ENCODE peak calls at places on chromosomes 4 and X, in nine cellular contexts. Y, R, F, T, D, E, S, G and W are unnamed samples.

GRCh38 chr4:19987746-19988145 is 264.0 kb upstream of the SLIT2 start:
- DNase-seq in Y (no peak), R (peak; percentile 26), F (no peak), T (no peak), D (no peak), E (no peak), S (peak; percentile 21), G (peak; percentile 61), W (no peak)

GRCh38 chr4:85005865-85006377 is 39.4 kb upstream of the WDFY3 start:
- DNase-seq in Y (no peak), R (peak; percentile 63), F (no peak), T (no peak), D (no peak), E (no peak), S (peak; percentile 60), G (peak; percentile 90), W (no peak)

GRCh38 chr4:76373919-76374552 is 46.9 kb downstream of the CCDC158 start:
- DNase-seq in Y (no peak), R (no peak), F (no peak), T (no peak), D (no peak), E (peak; percentile 67), S (no peak), G (peak; percentile 53), W (no peak)

GRCh38 chr4:47510506-47511143 is 25.6 kb downstream of the ATP10D start:
- DNase-seq in Y (no peak), R (no peak), F (no peak), T (no peak), D (no peak), E (no peak), S (no peak), G (peak; percentile 45), W (no peak)

GRCh38 chrX:153226344-153227190 is 47.5 kb downstream of the MAGEA1 start:
- DNase-seq in Y (peak; percentile 54), R (no peak), F (peak; percentile 42), T (peak; percentile 5), D (no peak), E (no peak), S (peak; percentile 87), G (peak; percentile 69), W (no peak)

GRCh38 chr4:80184791-80185756 is 12.2 kb upstream of the PRDM8 start:
- DNase-seq in Y (no peak), R (no peak), F (peak; percentile 50), T (no peak), D (no peak), E (no peak), S (no peak), G (peak; percentile 13), W (no peak)

GRCh38 chr4:165027762-165028402 is 3.9 kb upstream of the TRIM60 start:
- DNase-seq in Y (no peak), R (no peak), F (no peak), T (no peak), D (no peak), E (no peak), S (no peak), G (peak; percentile 21), W (no peak)

GRCh38 chr4:134216436-134216835 is 14.8 kb upstream of the PABPC4L start:
- DNase-seq in Y (no peak), R (no peak), F (no peak), T (no peak), D (no peak), E (no peak), S (no peak), G (peak; percentile 46), W (no peak)

GRCh38 chr4:147354271-147354670 is 126.6 kb upstream of the EDNRA start:
- DNase-seq in Y (no peak), R (no peak), F (no peak), T (no peak), D (no peak), E (no peak), S (no peak), G (no peak), W (no peak)

GRCh38 chr4:126784966-126785580 is 847.7 kb upstream of the INTU start:
- DNase-seq in Y (no peak), R (no peak), F (no peak), T (no peak), D (no peak), E (no peak), S (peak; percentile 8), G (no peak), W (no peak)

GRCh38 chr4:120055795-120056194 is 10.9 kb downstream of the MAD2L1 start:
- DNase-seq in Y (no peak), R (no peak), F (no peak), T (no peak), D (no peak), E (no peak), S (no peak), G (no peak), W (no peak)
- H3K27ac ChIP-seq in Y (no peak overlapping the region), R (no peak overlapping the region), F (no peak overlapping the region), T (peak overlapping the region; percentile 34), D (no peak overlapping the region), E (peak overlapping the region; percentile 19), S (no peak overlapping the region), G (no peak overlapping the region), W (no peak overlapping the region)

DNA sequence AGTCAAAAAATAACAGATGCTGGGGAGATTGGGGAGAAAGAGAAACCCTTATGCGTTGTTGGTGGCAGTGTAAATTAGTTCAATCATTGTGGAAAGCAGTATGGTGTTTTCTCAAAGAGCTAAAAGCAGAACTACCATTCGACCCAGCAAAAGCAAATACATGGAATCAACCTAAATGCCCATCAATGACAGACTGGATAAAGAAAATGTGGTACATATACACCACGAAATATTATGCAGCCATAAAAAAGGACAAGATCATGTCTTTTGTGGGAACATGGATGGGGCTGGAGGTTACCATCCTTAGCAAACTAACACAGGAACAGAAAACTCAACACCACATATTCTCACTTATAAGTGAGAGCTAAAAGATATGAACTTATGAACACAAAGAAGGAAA is 188.9 kb downstream of the CAMK2D start:
- DNase-seq in Y (no peak), R (no peak), F (no peak), T (no peak), D (no peak), E (no peak), S (no peak), G (no peak), W (no peak)
- H3K27ac ChIP-seq in Y (no peak overlapping the region), R (no peak overlapping the region), F (no peak overlapping the region), T (no peak overlapping the region), D (no peak overlapping the region), E (no peak overlapping the region), S (no peak overlapping the region), G (no peak overlapping the region), W (no peak overlapping the region)

DNA sequence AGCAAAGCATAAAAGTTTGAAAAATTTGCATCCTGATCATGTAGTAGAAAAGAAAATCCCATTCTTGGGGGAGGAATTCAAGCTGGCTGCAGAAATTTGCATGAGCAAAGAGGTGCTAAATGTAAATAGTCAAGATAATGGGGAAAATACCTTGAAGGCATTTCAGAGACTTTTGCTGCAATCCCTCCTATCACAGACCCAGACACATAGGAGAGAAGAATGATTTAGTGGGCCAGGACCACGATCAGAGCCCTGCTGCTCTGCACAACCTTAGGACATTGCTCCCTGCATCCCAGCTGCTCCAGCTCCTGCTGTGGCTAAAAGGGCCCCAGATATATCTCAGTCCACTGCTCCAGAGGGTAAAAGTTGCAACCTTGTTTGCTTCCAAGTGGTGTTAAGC is 1439.7 kb upstream of the AGA start:
- DNase-seq in Y (no peak), R (no peak), F (no peak), T (no peak), D (no peak), E (no peak), S (no peak), G (no peak), W (no peak)
- H3K27ac ChIP-seq in Y (no peak overlapping the region), R (no peak overlapping the region), F (no peak overlapping the region), T (no peak overlapping the region), D (no peak overlapping the region), E (no peak overlapping the region), S (no peak overlapping the region), G (no peak overlapping the region), W (no peak overlapping the region)

GRCh38 chr4:53098681-53099121 is 236.6 kb downstream of the RASL11B start:
- DNase-seq in Y (no peak), R (peak; percentile 55), F (no peak), T (no peak), D (no peak), E (no peak), S (peak; percentile 14), G (peak; percentile 65), W (no peak)

GRCh38 chr4:53105313-53105712 is 243.2 kb downstream of the RASL11B start:
- DNase-seq in Y (no peak), R (no peak), F (no peak), T (no peak), D (no peak), E (no peak), S (no peak), G (no peak), W (no peak)

GRCh38 chr4:53103489-53103888 is 241.4 kb downstream of the RASL11B start:
- DNase-seq in Y (no peak), R (no peak), F (no peak), T (no peak), D (no peak), E (no peak), S (no peak), G (no peak), W (no peak)

GRCh38 chr4:53100801-53101581 is 238.9 kb downstream of the RASL11B start:
- DNase-seq in Y (peak; percentile 0), R (no peak), F (no peak), T (peak; percentile 5), D (no peak), E (no peak), S (peak; percentile 22), G (peak; percentile 85), W (no peak)
- H3K27ac ChIP-seq in Y (no peak overlapping the region), R (peak overlapping the region; percentile 79), F (no peak overlapping the region), T (no peak overlapping the region), D (no peak overlapping the region), E (no peak overlapping the region), S (no peak overlapping the region), G (no peak overlapping the region), W (no peak overlapping the region)